ENCODE peak calls at places on chromosomes 7 and 10, in five cellular contexts. G is H9, D is H1, R is neuronal stem cell, U is trophoblast cell. T is an unnamed sample.

GRCh38 chr7:95794917-95795515 is 22.7 kb downstream of the DYNC1I1 start:
- DNase-seq in D (no peak), R (no peak), U (peak), G (peak), T (peak)

GRCh38 chr10:110919349-110919931 is at the start of gene SHOC2:
- DNase-seq in R (no peak), G (peak), U (peak), D (no peak), T (no peak)

GRCh38 chr10:119489572-119490326 is 52.8 kb downstream of the RGS10 start:
- DNase-seq in D (peak), R (peak), G (peak), U (peak), T (peak)

GRCh38 chr10:107277591-107277990 is 113.1 kb upstream of the SORCS1 start:
- DNase-seq in U (no peak), G (no peak), R (no peak), D (no peak), T (no peak)

GRCh38 chr10:119206603-119207366 is 586 bp upstream of the GRK5 start:
- DNase-seq in D (no peak), R (peak), U (peak), G (peak), T (peak)

GRCh38 chr10:110321869-110322620 is 17.3 kb upstream of the SMNDC1 start:
- DNase-seq in D (no peak), R (no peak), G (no peak), U (no peak), T (no peak)

GRCh38 chr10:31358688-31359330 is 39.8 kb downstream of the ZEB1 start:
- DNase-seq in D (no peak), G (no peak), U (no peak), R (no peak), T (no peak)

GRCh38 chr10:63720072-63720537 is 198.9 kb downstream of the REEP3 start:
- DNase-seq in G (peak), R (peak), U (peak), D (no peak), T (peak)

GRCh38 chr7:44491229-44491628 is 771 bp upstream of the NUDCD3 start:
- DNase-seq in D (no peak), U (no peak), R (no peak), G (no peak), T (no peak)

GRCh38 chr7:147022056-147022455 is 905.5 kb downstream of the CNTNAP2 start:
- DNase-seq in G (no peak), D (no peak), R (no peak), U (no peak), T (no peak)

DNA sequence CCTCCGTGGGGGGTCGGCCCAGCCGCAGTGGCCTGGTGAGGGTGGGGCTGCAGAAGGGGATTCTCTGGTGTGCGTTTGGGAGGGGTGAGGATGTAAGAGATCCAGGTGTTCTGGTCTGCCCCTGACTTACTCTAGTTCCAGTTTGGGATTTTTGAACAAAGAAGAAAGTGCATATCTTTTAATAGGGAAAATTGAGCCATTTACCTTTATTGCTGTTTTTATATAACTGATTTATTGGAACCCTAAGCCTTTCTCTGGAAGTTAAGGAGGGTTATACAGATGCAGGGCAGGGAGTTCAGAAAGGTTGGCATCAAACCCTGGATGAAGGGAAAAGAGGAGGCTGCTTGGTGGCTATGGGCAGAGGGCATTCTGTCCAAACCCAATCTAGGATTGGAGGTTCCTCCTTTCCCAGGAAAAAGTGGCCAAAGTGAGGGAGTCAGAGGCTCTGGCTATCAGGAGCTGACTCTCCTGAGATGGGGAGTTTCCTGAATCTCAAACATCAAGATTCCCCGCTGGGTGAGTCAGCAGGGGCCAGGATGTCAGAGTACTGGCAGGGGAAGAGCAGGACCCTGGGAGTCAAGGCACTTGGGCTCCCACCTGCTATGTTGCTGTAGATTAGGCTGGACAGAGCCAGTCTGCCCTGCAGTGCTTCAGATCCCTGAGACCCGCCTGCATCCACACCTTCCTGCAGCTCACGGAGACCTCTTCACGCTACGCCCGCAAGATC is 67.5 kb downstream of the CLIP2 start:
- DNase-seq in G (no peak), U (no peak), D (no peak), R (no peak), T (peak)
- H2BK12ac ChIP-seq in G (no peak), U (no peak), D (no peak), R (no peak), T (no peak)

DNA sequence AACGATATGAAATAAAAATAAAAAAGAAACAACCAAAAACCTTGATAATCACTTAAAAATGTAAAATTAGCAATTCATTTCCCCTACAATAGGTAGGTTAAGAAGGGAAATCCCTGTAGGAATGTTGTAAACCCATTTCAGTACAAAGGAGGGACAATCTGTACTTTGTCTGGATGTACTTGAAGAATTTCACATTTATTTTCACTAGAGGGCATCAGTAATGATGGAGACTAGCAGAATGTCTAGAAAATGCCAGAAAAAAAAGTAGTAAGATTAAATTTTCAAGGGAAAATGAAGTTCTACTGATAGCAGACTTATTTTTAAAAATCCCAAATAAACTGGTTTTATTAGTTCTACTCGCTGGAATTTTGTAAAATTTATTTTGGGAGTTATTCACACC is 209.0 kb upstream of the FZD1 start:
- DNase-seq in U (no peak), G (no peak), D (no peak), R (no peak), T (no peak)
- H2BK12ac ChIP-seq in U (no peak), G (no peak), D (no peak), R (no peak), T (no peak)

DNA sequence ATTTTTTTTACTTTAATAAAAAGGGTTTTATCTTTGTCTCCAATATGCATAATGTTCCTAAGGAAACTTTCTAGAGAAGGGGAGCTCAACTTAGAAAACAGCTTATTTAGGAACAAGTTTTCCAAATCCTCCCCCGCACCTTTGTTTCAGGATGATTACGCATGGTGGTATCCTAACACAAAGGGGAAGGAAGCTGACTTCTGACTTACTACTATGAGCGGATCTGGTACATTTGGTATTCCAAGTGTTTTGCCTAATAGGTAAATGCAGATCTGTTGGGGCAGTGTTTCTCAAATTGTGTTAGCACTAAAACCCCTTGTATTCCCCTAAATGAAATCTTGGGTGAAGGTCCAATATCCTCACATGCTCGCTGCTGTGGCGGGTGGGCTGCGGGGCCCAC is 229.3 kb upstream of the KLF14 start:
- DNase-seq in U (no peak), R (no peak), G (no peak), D (no peak), T (no peak)
- H2BK12ac ChIP-seq in U (no peak), R (no peak), G (no peak), D (no peak), T (no peak)

DNA sequence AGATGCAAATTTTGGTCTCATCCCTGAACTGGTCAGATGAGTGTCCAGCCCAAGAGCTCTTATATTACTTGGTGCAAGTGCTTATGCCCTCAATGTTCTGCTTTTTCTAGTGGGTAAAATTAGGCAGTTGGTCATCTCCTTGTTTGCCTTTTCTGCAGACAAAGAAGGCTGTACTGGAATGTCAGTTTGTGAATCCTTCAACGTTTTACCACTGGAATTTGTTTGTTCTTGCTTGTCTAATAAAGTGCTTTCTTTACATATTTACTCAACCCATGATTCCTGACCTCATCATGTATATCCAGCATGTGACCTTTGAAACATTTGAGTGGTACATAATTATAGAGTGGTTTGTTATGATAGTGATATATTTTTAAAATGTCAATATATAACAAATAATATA is 232.2 kb upstream of the TEX47 start:
- DNase-seq in R (no peak), U (no peak), D (no peak), G (no peak), T (no peak)
- H2BK12ac ChIP-seq in R (no peak), U (no peak), D (no peak), G (no peak), T (no peak)

GRCh38 chr7:3207387-3207786 is 93.7 kb upstream of the SDK1 start:
- DNase-seq in R (no peak), U (no peak), G (no peak), D (no peak), T (no peak)
- H2BK12ac ChIP-seq in R (no peak), U (no peak), G (no peak), D (no peak), T (no peak)

DNA sequence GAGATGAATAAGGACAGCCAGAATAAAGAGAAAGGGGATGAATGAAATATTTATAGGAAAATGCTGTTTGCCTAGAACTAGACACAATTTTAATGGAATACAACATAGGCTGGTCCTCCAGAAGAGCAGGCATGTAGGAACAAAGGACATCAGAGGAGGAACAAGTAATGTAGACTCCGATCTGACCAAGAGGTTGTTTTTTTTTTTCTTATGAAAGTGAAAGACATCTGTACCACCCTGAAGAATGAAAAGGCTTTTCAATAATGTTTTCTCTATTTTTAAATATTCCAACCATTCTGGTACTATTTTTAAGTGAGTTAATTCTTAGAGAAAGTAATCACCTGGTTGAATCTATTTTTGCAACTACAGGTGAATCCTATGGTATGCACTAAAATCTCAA is 136.9 kb upstream of the PTN start:
- DNase-seq in D (no peak), G (no peak), U (no peak), R (no peak), T (no peak)
- H2BK12ac ChIP-seq in D (no peak), G (no peak), U (no peak), R (no peak), T (no peak)

GRCh38 chr7:2583798-2584580 is 25.2 kb downstream of the IQCE start:
- DNase-seq in R (no peak), U (no peak), G (no peak), D (no peak), T (no peak)
- H2BK12ac ChIP-seq in R (no peak), U (no peak), G (no peak), D (no peak), T (no peak)